ENCODE peak calls at places on chromosomes 3 and 15, in six cellular contexts. One of them, this sample, is unnamed.

GRCh38 chr15:98394546-98394945 is 253.8 kb upstream of the IGF1R start:
- DNase-seq in stomach: no peak
- DNase-seq in A549: no peak
- DNase-seq in uterus: no peak
- DNase-seq in upper lobe of left lung: no peak
- DNase-seq in Peyer's patch: no peak
- DNase-seq in this sample: no peak

GRCh38 chr3:52029053-52029452 is 27.3 kb downstream of the DUSP7 start:
- DNase-seq in stomach: no peak
- DNase-seq in A549: no peak
- DNase-seq in uterus: no peak
- DNase-seq in upper lobe of left lung: no peak
- DNase-seq in Peyer's patch: no peak
- DNase-seq in this sample: no peak

GRCh38 chr3:148459931-148460513 is 237.7 kb upstream of the AGTR1 start:
- DNase-seq in stomach: no peak
- DNase-seq in A549: peak; percentile 10
- DNase-seq in uterus: no peak
- DNase-seq in upper lobe of left lung: no peak
- DNase-seq in Peyer's patch: no peak
- DNase-seq in this sample: no peak

GRCh38 chr3:160981217-160981938 is 123.8 kb downstream of the B3GALNT1 start:
- DNase-seq in stomach: no peak
- DNase-seq in A549: no peak
- DNase-seq in uterus: no peak
- DNase-seq in upper lobe of left lung: no peak
- DNase-seq in Peyer's patch: no peak
- DNase-seq in this sample: no peak

GRCh38 chr3:52481819-52482521 is 13.2 kb upstream of the STAB1 start:
- DNase-seq in stomach: no peak
- DNase-seq in A549: peak; percentile 38
- DNase-seq in uterus: no peak
- DNase-seq in upper lobe of left lung: no peak
- DNase-seq in Peyer's patch: no peak
- DNase-seq in this sample: no peak

GRCh38 chr3:66362541-66362941 is 138.3 kb downstream of the LRIG1 start:
- DNase-seq in stomach: no peak
- DNase-seq in A549: no peak
- DNase-seq in uterus: no peak
- DNase-seq in upper lobe of left lung: no peak
- DNase-seq in Peyer's patch: no peak
- DNase-seq in this sample: no peak

GRCh38 chr15:39142500-39142899 is 438.4 kb upstream of the THBS1 start:
- DNase-seq in stomach: no peak
- DNase-seq in A549: no peak
- DNase-seq in uterus: no peak
- DNase-seq in upper lobe of left lung: no peak
- DNase-seq in Peyer's patch: no peak
- DNase-seq in this sample: no peak

GRCh38 chr15:96817900-96818299 is 487.4 kb downstream of the NR2F2 start:
- DNase-seq in stomach: no peak
- DNase-seq in A549: no peak
- DNase-seq in uterus: no peak
- DNase-seq in upper lobe of left lung: no peak
- DNase-seq in Peyer's patch: no peak
- DNase-seq in this sample: no peak

GRCh38 chr15:68596691-68597090 is 17.9 kb downstream of the CORO2B start:
- DNase-seq in stomach: no peak
- DNase-seq in A549: no peak
- DNase-seq in uterus: no peak
- DNase-seq in upper lobe of left lung: no peak
- DNase-seq in Peyer's patch: peak; percentile 16
- DNase-seq in this sample: no peak

GRCh38 chr15:79606831-79607355 is 174.8 kb downstream of the MINAR1 start:
- DNase-seq in stomach: no peak
- DNase-seq in A549: no peak
- DNase-seq in uterus: no peak
- DNase-seq in upper lobe of left lung: no peak
- DNase-seq in Peyer's patch: no peak
- DNase-seq in this sample: no peak

GRCh38 chr3:77348244-77348855 is 308.5 kb downstream of the ROBO2 start:
- DNase-seq in stomach: no peak
- DNase-seq in A549: peak; percentile 35
- DNase-seq in uterus: no peak
- DNase-seq in upper lobe of left lung: no peak
- DNase-seq in Peyer's patch: no peak
- DNase-seq in this sample: no peak

GRCh38 chr3:126928921-126929485 is 53.9 kb upstream of the PLXNA1 start:
- DNase-seq in stomach: no peak
- DNase-seq in A549: no peak
- DNase-seq in uterus: no peak
- DNase-seq in upper lobe of left lung: no peak
- DNase-seq in Peyer's patch: peak; percentile 28
- DNase-seq in this sample: no peak

GRCh38 chr3:116836286-116836685 is 126.7 kb downstream of the TUSC7 start:
- DNase-seq in stomach: no peak
- DNase-seq in A549: no peak
- DNase-seq in uterus: no peak
- DNase-seq in upper lobe of left lung: no peak
- DNase-seq in Peyer's patch: no peak
- DNase-seq in this sample: no peak

GRCh38 chr15:64635486-64635815 is 139.9 kb downstream of the RBPMS2 start:
- DNase-seq in stomach: peak; percentile 44
- DNase-seq in A549: peak; percentile 63
- DNase-seq in uterus: peak; percentile 48
- DNase-seq in upper lobe of left lung: no peak
- DNase-seq in Peyer's patch: no peak
- DNase-seq in this sample: no peak

GRCh38 chr3:101574388-101575156 is 592 bp downstream of the PCNP start:
- DNase-seq in stomach: peak; percentile 50
- DNase-seq in A549: peak; percentile 68
- DNase-seq in uterus: peak; percentile 40
- DNase-seq in upper lobe of left lung: no peak
- DNase-seq in Peyer's patch: no peak
- DNase-seq in this sample: peak; percentile 55

GRCh38 chr3:188643736-188644135 is 489.8 kb downstream of the LPP start:
- DNase-seq in stomach: no peak
- DNase-seq in A549: no peak
- DNase-seq in uterus: no peak
- DNase-seq in upper lobe of left lung: no peak
- DNase-seq in Peyer's patch: no peak
- DNase-seq in this sample: no peak

GRCh38 chr15:50774450-50774849 is 8.9 kb upstream of the SPPL2A start:
- DNase-seq in stomach: no peak
- DNase-seq in A549: peak; percentile 49
- DNase-seq in uterus: no peak
- DNase-seq in upper lobe of left lung: no peak
- DNase-seq in Peyer's patch: no peak
- DNase-seq in this sample: no peak

GRCh38 chr3:155701882-155702465 is 42.9 kb downstream of the PLCH1 start:
- DNase-seq in stomach: no peak
- DNase-seq in A549: peak; percentile 63
- DNase-seq in uterus: no peak
- DNase-seq in upper lobe of left lung: no peak
- DNase-seq in Peyer's patch: no peak
- DNase-seq in this sample: no peak

GRCh38 chr3:87025636-87026035 is 34.7 kb upstream of the VGLL3 start:
- DNase-seq in stomach: no peak
- DNase-seq in A549: no peak
- DNase-seq in uterus: no peak
- DNase-seq in upper lobe of left lung: no peak
- DNase-seq in Peyer's patch: no peak
- DNase-seq in this sample: no peak

GRCh38 chr3:41662288-41662687 is 299.6 kb downstream of the ULK4 start:
- DNase-seq in stomach: no peak
- DNase-seq in A549: no peak
- DNase-seq in uterus: no peak
- DNase-seq in upper lobe of left lung: no peak
- DNase-seq in Peyer's patch: no peak
- DNase-seq in this sample: no peak

GRCh38 chr3:132256984-132257383 is 60.2 kb upstream of the ACP3 start:
- DNase-seq in stomach: peak; percentile 40
- DNase-seq in A549: peak; percentile 53
- DNase-seq in uterus: no peak
- DNase-seq in upper lobe of left lung: no peak
- DNase-seq in Peyer's patch: no peak
- DNase-seq in this sample: no peak

GRCh38 chr15:63948436-63948835 is 97.8 kb downstream of the DAPK2 start:
- DNase-seq in stomach: no peak
- DNase-seq in A549: no peak
- DNase-seq in uterus: no peak
- DNase-seq in upper lobe of left lung: no peak
- DNase-seq in Peyer's patch: no peak
- DNase-seq in this sample: peak; percentile 59

GRCh38 chr15:48641416-48641815 is 4.1 kb downstream of the FBN1 start:
- DNase-seq in stomach: no peak
- DNase-seq in A549: peak; percentile 9
- DNase-seq in uterus: no peak
- DNase-seq in upper lobe of left lung: no peak
- DNase-seq in Peyer's patch: no peak
- DNase-seq in this sample: no peak

GRCh38 chr3:61250784-61251173 is 473 bp downstream of the FHIT start:
- DNase-seq in stomach: no peak
- DNase-seq in A549: peak; percentile 6
- DNase-seq in uterus: peak; percentile 47
- DNase-seq in upper lobe of left lung: no peak
- DNase-seq in Peyer's patch: no peak
- DNase-seq in this sample: peak; percentile 49

GRCh38 chr15:67761343-67761742 is 64.0 kb upstream of the SKOR1 start:
- DNase-seq in stomach: no peak
- DNase-seq in A549: no peak
- DNase-seq in uterus: no peak
- DNase-seq in upper lobe of left lung: no peak
- DNase-seq in Peyer's patch: no peak
- DNase-seq in this sample: no peak

GRCh38 chr3:107235923-107236315 is 141.3 kb upstream of the CCDC54 start:
- DNase-seq in stomach: no peak
- DNase-seq in A549: peak; percentile 69
- DNase-seq in uterus: peak; percentile 33
- DNase-seq in upper lobe of left lung: no peak
- DNase-seq in Peyer's patch: no peak
- DNase-seq in this sample: peak; percentile 28

GRCh38 chr15:90539789-90540188 is 10.1 kb downstream of the CRTC3 start:
- DNase-seq in stomach: no peak
- DNase-seq in A549: no peak
- DNase-seq in uterus: no peak
- DNase-seq in upper lobe of left lung: no peak
- DNase-seq in Peyer's patch: no peak
- DNase-seq in this sample: no peak
- H3K4me3 ChIP-seq in stomach: no peak overlapping the region
- H3K4me3 ChIP-seq in A549: no peak overlapping the region
- H3K4me3 ChIP-seq in uterus: no peak overlapping the region
- H3K4me3 ChIP-seq in upper lobe of left lung: no peak overlapping the region
- H3K4me3 ChIP-seq in Peyer's patch: no peak overlapping the region
- H3K4me3 ChIP-seq in this sample: no peak overlapping the region

DNA sequence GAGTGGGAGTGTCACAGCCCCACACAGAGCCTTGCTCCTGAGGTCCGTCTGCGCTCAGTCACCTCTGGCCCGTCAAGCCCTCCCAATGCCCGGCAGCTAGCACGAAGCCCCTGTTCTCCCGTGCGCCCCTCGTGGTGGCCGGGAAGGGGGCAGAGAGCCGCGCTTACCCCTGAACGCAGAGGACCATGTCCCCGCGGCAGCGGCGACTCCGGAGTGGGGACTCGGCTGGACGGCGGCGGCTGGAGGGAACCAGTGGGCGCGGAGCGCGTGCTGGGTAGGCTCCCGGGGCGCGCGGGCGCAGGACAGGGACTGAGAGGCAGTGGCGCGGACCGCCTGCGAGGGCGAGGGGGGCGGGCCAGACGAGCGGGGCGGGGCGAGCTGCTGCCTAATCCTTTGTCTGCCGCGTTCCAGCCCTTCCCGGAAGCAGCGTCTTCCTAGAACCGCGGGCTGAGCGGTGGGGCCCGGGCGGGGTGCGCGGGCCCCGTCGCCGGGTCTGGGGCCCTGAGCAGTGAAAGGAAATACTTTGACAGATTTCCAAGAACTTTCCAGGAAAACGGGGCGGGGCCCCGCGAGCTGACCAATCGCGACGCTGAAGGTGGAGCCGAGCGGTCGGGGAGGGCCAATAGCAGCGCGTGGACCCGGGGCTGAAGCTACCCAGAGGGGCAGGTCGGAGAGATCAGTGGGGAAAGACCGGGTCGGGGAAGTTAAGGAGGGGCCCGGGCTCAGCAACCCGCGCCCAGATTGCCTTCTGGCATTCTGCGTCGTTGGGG is at the start of gene CISH:
- DNase-seq in stomach: peak; percentile 94
- DNase-seq in A549: peak; percentile 78
- DNase-seq in uterus: peak; percentile 97
- DNase-seq in upper lobe of left lung: peak; percentile 99
- DNase-seq in Peyer's patch: peak; percentile 97
- DNase-seq in this sample: peak; percentile 99
- TF ChIP-seq POLR2A in stomach: no peak
- TF ChIP-seq POLR2A in A549: peak; percentile 43
- TF ChIP-seq POLR2A in uterus: peak; percentile 58
- TF ChIP-seq POLR2A in upper lobe of left lung: peak; percentile 90
- TF ChIP-seq POLR2A in Peyer's patch: peak; percentile 78
- TF ChIP-seq POLR2A in this sample: no peak

GRCh38 chr3:48441940-48442339 is 1.9 kb downstream of the TMA7 start:
- DNase-seq in stomach: no peak
- DNase-seq in A549: no peak
- DNase-seq in uterus: no peak
- DNase-seq in upper lobe of left lung: no peak
- DNase-seq in Peyer's patch: no peak
- DNase-seq in this sample: no peak
- H3K4me3 ChIP-seq in stomach: no peak overlapping the region
- H3K4me3 ChIP-seq in A549: peak overlapping the region; percentile 59
- H3K4me3 ChIP-seq in uterus: no peak overlapping the region
- H3K4me3 ChIP-seq in upper lobe of left lung: no peak overlapping the region
- H3K4me3 ChIP-seq in Peyer's patch: no peak overlapping the region
- H3K4me3 ChIP-seq in this sample: no peak overlapping the region

DNA sequence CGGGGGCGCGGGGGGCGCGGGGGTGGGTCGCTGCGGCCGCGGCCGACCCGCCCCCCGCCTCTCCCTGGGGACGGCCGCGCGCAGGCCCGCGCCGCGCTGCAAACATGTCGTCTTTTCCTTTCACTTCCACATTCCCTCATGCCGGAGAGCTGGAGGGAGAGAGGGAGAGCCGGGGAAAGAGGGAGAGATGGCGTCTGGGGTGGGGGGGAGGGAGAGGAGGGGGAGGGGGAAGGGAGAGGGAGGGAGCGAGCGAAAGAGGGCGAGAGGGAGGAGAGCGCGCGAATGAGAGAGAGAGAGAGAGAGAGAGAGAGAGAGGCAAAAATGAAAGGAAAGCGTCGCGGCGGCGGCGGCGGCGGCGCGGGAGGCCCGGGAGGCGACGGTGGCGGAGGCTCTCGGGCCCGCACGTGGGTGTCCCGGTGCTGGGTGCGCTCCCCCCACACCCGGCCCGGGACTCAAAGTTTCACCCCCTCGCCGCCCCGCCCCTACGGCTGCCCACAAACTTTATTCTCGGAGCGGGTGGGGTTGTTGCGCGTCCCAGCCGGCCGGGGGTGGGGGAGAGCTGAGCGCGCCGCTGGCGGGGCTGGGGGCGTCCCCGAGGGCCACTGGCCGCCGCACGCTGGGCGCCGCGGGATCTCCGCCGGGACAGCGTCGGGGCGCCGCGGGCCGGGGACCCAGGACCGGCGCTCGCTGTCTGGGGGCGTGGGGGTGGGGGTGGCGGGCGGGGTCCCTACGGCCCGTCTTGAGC is 731 bp downstream of the ZNF710 start:
- DNase-seq in stomach: peak; percentile 55
- DNase-seq in A549: peak; percentile 67
- DNase-seq in uterus: peak; percentile 64
- DNase-seq in upper lobe of left lung: peak; percentile 93
- DNase-seq in Peyer's patch: peak; percentile 79
- DNase-seq in this sample: peak; percentile 92
- TF ChIP-seq POLR2A in stomach: no peak
- TF ChIP-seq POLR2A in A549: no peak
- TF ChIP-seq POLR2A in uterus: no peak
- TF ChIP-seq POLR2A in upper lobe of left lung: no peak
- TF ChIP-seq POLR2A in Peyer's patch: no peak
- TF ChIP-seq POLR2A in this sample: no peak